ENCODE peak calls at places on chromosomes 7 and 10, in four cellular contexts. P, E, S and Q are unnamed samples.
A peak's percentile ranks its signal among the peaks of the same experiment; 100 is the strongest.

GRCh38 chr7:80941206-80941758 is 22.4 kb upstream of the SEMA3C start:
- DNase-seq in P (no peak), E (peak; percentile 56), S (no peak), Q (no peak)

GRCh38 chr7:77409005-77409738 is 7.0 kb downstream of the GSAP start:
- DNase-seq in P (no peak), E (peak; percentile 63), S (no peak), Q (no peak)

GRCh38 chr7:111459757-111460280 is 102.5 kb downstream of the IMMP2L start:
- DNase-seq in P (no peak), E (no peak), S (no peak), Q (no peak)

GRCh38 chr10:119659951-119660350 is 8.8 kb downstream of the BAG3 start:
- DNase-seq in P (peak; percentile 88), E (no peak), S (no peak), Q (no peak)

GRCh38 chr10:117514971-117515370 is 27.6 kb upstream of the EMX2 start:
- DNase-seq in P (no peak), E (no peak), S (no peak), Q (no peak)

GRCh38 chr7:129343099-129343700 is 91.0 kb upstream of the STRIP2 start:
- DNase-seq in P (no peak), E (peak; percentile 57), S (no peak), Q (no peak)

GRCh38 chr7:27405780-27406179 is 163.2 kb downstream of the EVX1 start:
- DNase-seq in P (no peak), E (no peak), S (no peak), Q (no peak)

GRCh38 chr10:48366261-48366660 is 59.8 kb downstream of the MAPK8 start:
- DNase-seq in P (no peak), E (peak; percentile 41), S (no peak), Q (no peak)

GRCh38 chr10:12067336-12067735 is 1.4 kb upstream of the DHTKD1 start:
- DNase-seq in P (no peak), E (peak; percentile 27), S (no peak), Q (no peak)

GRCh38 chr7:155214328-155214986 is 83.2 kb upstream of the INSIG1 start:
- DNase-seq in P (no peak), E (no peak), S (no peak), Q (peak; percentile 28)

GRCh38 chr7:2175514-2175913 is 57.2 kb downstream of the MAD1L1 start:
- DNase-seq in P (no peak), E (peak; percentile 33), S (peak; percentile 57), Q (no peak)

GRCh38 chr10:134205-134742 is 981 bp upstream of the ZMYND11 start:
- DNase-seq in P (no peak), E (no peak), S (no peak), Q (no peak)

GRCh38 chr7:139453673-139454321 is 29.7 kb downstream of the KLRG2 start:
- DNase-seq in P (no peak), E (no peak), S (no peak), Q (no peak)

GRCh38 chr10:76119515-76119914 is 688.1 kb downstream of the LRMDA start:
- DNase-seq in P (no peak), E (no peak), S (no peak), Q (no peak)

GRCh38 chr10:31999836-32000235 is 56.4 kb downstream of the KIF5B start:
- DNase-seq in P (no peak), E (no peak), S (no peak), Q (no peak)

GRCh38 chr7:146700015-146700560 is 583.5 kb downstream of the CNTNAP2 start:
- DNase-seq in P (no peak), E (no peak), S (no peak), Q (no peak)

GRCh38 chr10:113616244-113617074 is 47.4 kb downstream of the NRAP start:
- DNase-seq in P (no peak), E (peak; percentile 27), S (no peak), Q (no peak)

GRCh38 chr10:113614304-113614703 is 49.5 kb downstream of the NRAP start:
- DNase-seq in P (no peak), E (no peak), S (no peak), Q (no peak)

GRCh38 chr10:113613427-113613826 is 50.4 kb downstream of the NRAP start:
- DNase-seq in P (no peak), E (no peak), S (no peak), Q (no peak)

GRCh38 chr10:113612154-113612553 is 51.7 kb downstream of the NRAP start:
- DNase-seq in P (no peak), E (no peak), S (no peak), Q (no peak)

DNA sequence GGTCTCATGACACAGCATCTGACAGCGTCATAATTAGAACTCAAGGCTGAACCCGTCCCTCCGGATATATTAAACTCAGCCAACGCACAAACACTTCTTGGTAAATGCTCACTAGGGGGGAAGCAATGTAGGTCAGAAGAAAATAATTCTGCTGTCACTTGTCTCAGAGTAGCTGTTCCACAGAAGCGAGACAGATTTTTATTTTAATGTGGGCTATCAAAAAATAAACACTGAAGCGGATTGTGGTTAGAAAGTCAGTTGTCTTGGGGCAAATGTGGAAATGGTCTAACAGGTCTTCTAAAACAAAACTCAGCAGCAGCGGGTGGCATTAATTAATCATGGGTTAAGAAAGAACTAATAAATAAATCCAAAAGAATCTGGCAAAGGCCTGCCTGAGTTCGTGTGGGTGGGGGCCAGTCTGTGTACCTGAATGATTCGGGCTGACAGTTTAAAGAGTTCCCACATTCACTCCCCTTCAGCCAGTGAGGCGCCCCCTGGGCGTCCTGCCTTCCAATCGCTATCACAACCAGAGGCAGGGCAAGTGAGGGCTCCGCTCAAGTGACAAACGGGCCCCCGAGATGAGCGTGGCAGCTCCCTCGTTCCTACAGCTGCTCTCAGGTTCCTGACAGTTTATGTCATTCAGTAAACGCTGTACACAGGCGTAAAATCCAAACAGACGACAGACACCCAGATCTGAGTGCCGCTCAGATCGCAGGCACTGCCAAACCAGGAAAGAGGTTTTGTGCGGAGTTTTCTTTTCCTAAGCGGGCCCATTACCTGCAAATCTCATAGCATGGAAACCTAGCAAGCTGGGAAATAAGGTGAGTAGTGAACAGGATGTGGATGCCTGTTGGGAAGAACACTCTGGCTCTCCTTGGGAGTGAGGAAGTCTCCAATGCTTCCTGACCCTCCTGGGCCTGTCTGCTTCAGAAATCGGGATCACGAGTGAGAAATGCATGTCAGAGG is 52.9 kb downstream of the NRAP start:
- DNase-seq in P (no peak), E (no peak), S (no peak), Q (no peak)
- TF ChIP-seq CTCF in P (no peak), E (no peak), S (no peak), Q (no peak)

GRCh38 chr7:73734619-73735525 is 3.7 kb downstream of the ABHD11 start:
- DNase-seq in P (peak; percentile 86), E (peak; percentile 94), S (no peak), Q (peak; percentile 68)
- TF ChIP-seq POLR2A in P (no peak), E (peak; percentile 27), S (no peak), Q (no peak)

DNA sequence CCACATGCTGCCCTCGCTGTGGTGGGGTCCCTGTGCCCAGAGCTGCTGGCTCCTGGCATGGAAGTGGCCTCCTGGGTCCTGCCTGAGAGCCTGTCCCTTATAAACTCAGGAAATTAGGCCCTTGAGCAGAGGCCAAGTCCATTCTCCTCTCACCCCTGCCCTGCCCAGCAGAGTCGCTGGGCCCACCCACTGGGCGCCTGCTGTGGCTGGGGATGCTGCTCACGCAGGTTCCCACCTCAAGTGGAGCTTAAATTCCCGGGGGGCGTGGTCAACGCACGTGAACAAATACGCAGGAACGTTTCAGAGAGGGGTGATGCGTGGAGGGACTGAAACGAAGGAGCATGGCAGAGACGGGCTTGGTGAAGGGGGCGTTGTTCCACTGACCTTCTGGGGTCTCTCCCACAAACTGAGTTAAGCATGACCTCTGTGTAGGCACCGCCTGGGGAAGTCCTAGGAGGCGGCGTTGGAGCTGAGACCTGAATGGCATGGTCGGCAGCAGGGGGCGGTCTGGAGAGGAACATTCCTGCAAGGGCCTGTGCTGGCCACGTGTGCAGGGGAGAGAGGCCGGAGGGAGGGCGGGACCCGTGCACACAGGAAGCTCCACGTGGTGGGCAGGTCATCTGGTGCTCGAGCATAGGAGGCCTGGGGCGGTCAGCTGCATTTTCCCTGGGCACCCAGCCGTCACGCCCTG is 27.9 kb downstream of the FAM20C start:
- DNase-seq in P (no peak), E (peak; percentile 44), S (no peak), Q (no peak)
- TF ChIP-seq CTCF in P (no peak), E (no peak), S (no peak), Q (no peak)

GRCh38 chr7:30141405-30142045 is 6.7 kb downstream of the MTURN start:
- DNase-seq in P (no peak), E (no peak), S (no peak), Q (no peak)

GRCh38 chr7:30144659-30145321 is 10.0 kb downstream of the MTURN start:
- DNase-seq in P (no peak), E (no peak), S (no peak), Q (no peak)

GRCh38 chr7:30143748-30144251 is 9.0 kb downstream of the MTURN start:
- DNase-seq in P (no peak), E (no peak), S (no peak), Q (peak; percentile 48)

GRCh38 chr7:30140456-30140855 is 5.7 kb downstream of the MTURN start:
- DNase-seq in P (no peak), E (no peak), S (no peak), Q (no peak)

GRCh38 chr7:30142710-30143109 is 7.9 kb downstream of the MTURN start:
- DNase-seq in P (no peak), E (peak; percentile 31), S (no peak), Q (peak; percentile 58)
- TF ChIP-seq POLR2A in P (no peak), E (no peak), S (no peak), Q (no peak)

DNA sequence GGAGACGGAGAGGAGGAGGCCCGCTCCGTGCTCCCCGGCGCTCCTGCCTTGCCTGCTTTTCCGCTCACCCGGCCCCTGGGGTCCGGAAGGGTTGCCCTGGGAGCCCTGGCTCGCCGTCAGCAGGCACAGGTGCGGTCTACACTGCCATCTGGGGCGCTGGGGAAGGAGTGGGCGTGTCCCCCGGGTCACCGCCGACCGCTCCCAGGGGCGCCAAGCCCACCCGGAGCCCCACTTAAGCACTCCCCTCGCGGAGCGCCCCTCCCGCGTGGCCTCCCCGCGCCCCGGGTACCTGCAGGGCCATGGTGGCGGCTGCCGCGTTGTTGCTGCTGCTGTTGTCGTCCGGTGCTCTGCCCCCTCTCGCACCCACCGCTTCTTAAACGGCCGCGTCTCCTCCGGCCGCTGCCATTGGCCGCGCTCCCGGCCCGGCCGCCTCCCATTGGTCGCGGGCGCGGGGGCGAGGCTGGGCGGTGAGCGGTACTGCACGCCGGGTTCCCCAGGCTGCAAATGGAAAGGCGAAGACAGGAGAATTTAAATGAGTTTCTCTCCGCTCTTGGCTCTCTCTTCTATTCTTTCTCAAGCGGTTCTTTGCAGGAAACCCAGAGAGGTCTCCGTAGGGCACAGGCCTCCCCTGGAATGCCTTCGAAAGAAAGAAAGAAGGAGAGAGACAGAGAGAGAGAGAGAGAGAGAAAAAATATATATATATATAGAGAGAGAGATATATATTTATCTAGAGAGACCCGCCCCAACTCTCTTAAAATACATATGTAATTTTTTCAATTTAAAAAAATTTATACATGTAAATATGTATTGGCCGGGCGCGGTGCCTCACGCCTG is at the start of gene ACBD7:
- DNase-seq in P (peak; percentile 85), E (peak; percentile 82), S (peak; percentile 61), Q (peak; percentile 69)
- TF ChIP-seq CTCF in P (peak; percentile 62), E (no peak), S (peak; percentile 34), Q (peak; percentile 75)